ENCODE peak calls at places on chromosome 15, in four cellular contexts. G, E, J and X are unnamed samples.

GRCh38 chr15:77731067-77731466 is 98.4 kb upstream of the LINGO1 start:
- DNase-seq in E (no peak), G (no peak), J (no peak), X (no peak)

GRCh38 chr15:70051948-70052633 is 45.6 kb downstream of the TLE3 start:
- DNase-seq in G (no peak), J (no peak), E (no peak), X (no peak)

GRCh38 chr15:50182233-50183013 is 427 bp downstream of the SLC27A2 start:
- DNase-seq in G (peak), J (no peak), E (no peak), X (peak)

GRCh38 chr15:64072812-64073211 is 20.8 kb downstream of the CIAO2A start:
- DNase-seq in J (no peak), G (no peak), E (no peak), X (peak)

GRCh38 chr15:65258863-65259262 is 27.8 kb downstream of the PARP16 start:
- DNase-seq in J (no peak), G (no peak), E (no peak), X (no peak)

GRCh38 chr15:80744411-80744810 is 34.8 kb upstream of the CEMIP start:
- DNase-seq in E (no peak), G (no peak), J (no peak), X (no peak)

GRCh38 chr15:27865323-27865922 is 233.7 kb downstream of the OCA2 start:
- DNase-seq in E (no peak), J (no peak), G (no peak), X (no peak)

GRCh38 chr15:39747326-39747725 is 35.3 kb downstream of the FSIP1 start:
- DNase-seq in J (no peak), E (no peak), G (peak), X (peak)

GRCh38 chr15:55420171-55420871 is 12.0 kb downstream of the PIERCE2 start:
- DNase-seq in E (no peak), G (no peak), J (no peak), X (no peak)

GRCh38 chr15:71830981-71831380 is 20.6 kb downstream of the NR2E3 start:
- DNase-seq in G (no peak), E (no peak), J (no peak), X (no peak)
- H3K27ac ChIP-seq in G (no peak), E (no peak), J (no peak), X (no peak)

GRCh38 chr15:66894363-66894762 is 171.0 kb upstream of the SMAD3 start:
- DNase-seq in G (no peak), E (peak), J (no peak), X (no peak)
- TF ChIP-seq FOS in G (no peak), E (no peak), J (no peak), X (no peak)

DNA sequence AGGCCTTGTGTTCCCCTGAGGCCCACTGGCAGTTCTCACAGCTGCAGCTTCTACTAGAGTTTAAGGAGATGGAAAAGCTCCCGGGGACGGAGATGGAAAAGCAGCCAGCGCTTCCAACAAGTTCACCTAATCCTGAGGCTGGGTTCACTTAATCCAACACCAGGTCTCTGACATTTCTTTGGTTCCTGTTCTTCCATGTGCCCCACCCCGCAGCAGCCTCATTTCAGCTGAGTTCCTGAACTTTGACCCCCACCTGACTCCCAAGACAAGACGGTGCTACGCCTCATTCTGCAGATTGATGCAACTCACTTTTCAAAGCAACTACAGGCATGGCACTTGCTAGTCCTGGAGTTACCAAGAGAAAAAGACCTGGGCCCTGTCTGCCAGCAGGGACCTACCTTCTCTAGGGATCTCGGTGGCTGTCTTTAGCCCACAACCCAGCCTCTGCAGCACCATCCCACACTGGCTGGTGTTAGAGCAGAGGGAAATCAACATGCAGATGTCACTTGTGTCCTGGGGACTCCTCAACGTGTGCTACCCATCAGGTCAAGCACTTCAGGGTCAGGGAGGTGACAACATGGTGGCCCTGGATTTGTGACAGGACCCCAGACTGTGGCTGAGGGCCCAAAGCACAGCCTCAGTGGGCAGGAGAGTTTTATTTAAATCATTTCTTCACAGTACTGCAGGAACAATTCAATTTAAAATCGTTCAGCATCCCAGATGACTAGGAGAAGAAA is 406.1 kb downstream of the VPS13C start:
- DNase-seq in G (no peak), E (no peak), J (no peak), X (no peak)
- H3K27ac ChIP-seq in G (no peak), E (no peak), J (no peak), X (no peak)

GRCh38 chr15:89781891-89782618 is 5.9 kb downstream of the MESP2 start:
- DNase-seq in J (no peak), E (no peak), G (peak), X (no peak)
- TF ChIP-seq FOS in J (no peak), E (no peak), G (no peak), X (no peak)

GRCh38 chr15:42345502-42345901 is 13.8 kb upstream of the CAPN3 start:
- DNase-seq in G (no peak), J (no peak), E (no peak), X (no peak)
- H3K27ac ChIP-seq in G (no peak), J (no peak), E (no peak), X (no peak)